ENCODE peak calls at places on chromosomes 2 and 18, in four cellular contexts. R is SK-N-SH, A is HepG2, I is K562. Z is an unnamed sample.

GRCh38 chr2:96207073-96207777 is 1.4 kb downstream of the STARD7 start:
- DNase-seq in R (peak; percentile 39), A (no peak), I (peak; percentile 28), Z (no peak)

GRCh38 chr18:78727057-78727739 is 252.4 kb upstream of the SALL3 start:
- DNase-seq in R (no peak), A (no peak), I (no peak), Z (no peak)

GRCh38 chr2:206989306-206989705 is 50.0 kb downstream of the CPO start:
- DNase-seq in R (peak; percentile 37), A (peak; percentile 49), I (peak; percentile 42), Z (peak; percentile 52)

GRCh38 chr2:241984271-241984655 is 114.7 kb downstream of the RTP5 start:
- DNase-seq in R (no peak), A (no peak), I (no peak), Z (no peak)

GRCh38 chr2:200383380-200384110 is 77.1 kb downstream of the SPATS2L start:
- DNase-seq in R (no peak), A (no peak), I (no peak), Z (no peak)

GRCh38 chr2:226985227-226985946 is 149.5 kb downstream of the RHBDD1 start:
- DNase-seq in R (peak; percentile 53), A (peak; percentile 72), I (peak; percentile 65), Z (peak; percentile 17)

GRCh38 chr2:227766361-227766883 is 20.7 kb downstream of the SCYGR8 start:
- DNase-seq in R (peak; percentile 86), A (peak; percentile 83), I (peak; percentile 64), Z (peak; percentile 84)

GRCh38 chr2:118668431-118669424 is 178.7 kb downstream of the EN1 start:
- DNase-seq in R (no peak), A (peak; percentile 13), I (no peak), Z (no peak)

GRCh38 chr2:17422066-17422465 is 96.2 kb downstream of the RAD51AP2 start:
- DNase-seq in R (no peak), A (no peak), I (no peak), Z (no peak)

GRCh38 chr2:233353769-233354499 is at the start of gene DGKD:
- DNase-seq in R (peak; percentile 99), A (peak; percentile 79), I (peak; percentile 86), Z (peak; percentile 65)

GRCh38 chr2:241884951-241885700 is 15.6 kb downstream of the RTP5 start:
- DNase-seq in R (no peak), A (no peak), I (no peak), Z (no peak)

GRCh38 chr2:169137924-169138323 is 68.6 kb downstream of the DHRS9 start:
- DNase-seq in R (no peak), A (no peak), I (no peak), Z (no peak)

GRCh38 chr2:18977409-18977808 is 381.0 kb downstream of the OSR1 start:
- DNase-seq in R (no peak), A (no peak), I (no peak), Z (no peak)

GRCh38 chr2:37882036-37882435 is 43.1 kb upstream of the RMDN2 start:
- DNase-seq in R (no peak), A (no peak), I (no peak), Z (no peak)

GRCh38 chr2:24702800-24703199 is 90.4 kb downstream of the PTRHD1 start:
- DNase-seq in R (no peak), A (no peak), I (no peak), Z (no peak)

GRCh38 chr2:33380001-33380609 is 96.3 kb upstream of the RASGRP3 start:
- DNase-seq in R (no peak), A (no peak), I (peak; percentile 41), Z (no peak)

GRCh38 chr2:202265467-202266277 is at the start of gene NOP58:
- DNase-seq in R (peak; percentile 86), A (peak; percentile 97), I (peak; percentile 94), Z (peak; percentile 89)
- TF ChIP-seq FOXJ3 in R (no peak), A (peak; percentile 48), I (no peak), Z (no peak)

GRCh38 chr2:27720004-27720551 is 51.4 kb upstream of the MRPL33 start:
- DNase-seq in R (no peak), A (peak; percentile 54), I (peak; percentile 55), Z (no peak)
- TF ChIP-seq FOXJ3 in R (no peak), A (no peak), I (no peak), Z (no peak)

GRCh38 chr2:149561309-149561926 is 26.2 kb downstream of the MMADHC start:
- DNase-seq in R (peak; percentile 23), A (peak; percentile 35), I (peak; percentile 56), Z (no peak)
- TF ChIP-seq FOXJ3 in R (no peak), A (no peak), I (no peak), Z (no peak)

GRCh38 chr18:33755918-33756590 is 178.0 kb downstream of the ASXL3 start:
- DNase-seq in R (no peak), A (no peak), I (no peak), Z (no peak)
- TF ChIP-seq FOXJ3 in R (no peak), A (no peak), I (no peak), Z (no peak)

GRCh38 chr2:1101982-1102381 is 151.3 kb downstream of the SNTG2 start:
- DNase-seq in R (no peak), A (no peak), I (no peak), Z (no peak)
- TF ChIP-seq FOXJ3 in R (no peak), A (no peak), I (no peak), Z (no peak)

DNA sequence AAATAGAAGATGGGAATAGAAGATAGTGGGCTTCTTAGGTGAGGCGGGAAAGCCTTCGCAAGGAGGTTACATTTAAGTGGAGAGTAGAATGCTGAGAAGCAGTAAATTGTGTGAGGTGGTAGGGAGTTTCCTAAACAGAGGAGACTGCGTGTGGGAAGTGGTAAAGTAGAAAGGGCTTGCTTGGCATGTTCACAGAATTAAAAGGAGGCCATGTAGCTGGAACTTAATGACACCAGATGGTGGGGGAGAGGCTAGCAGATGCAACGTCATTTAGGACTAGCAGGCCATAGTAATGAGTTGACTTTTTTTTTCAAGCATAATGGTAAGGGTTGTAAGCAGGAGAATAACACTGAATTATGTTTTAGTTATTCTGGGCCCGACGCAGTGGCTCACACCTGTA is 13.0 kb upstream of the RTN4 start:
- DNase-seq in R (no peak), A (no peak), I (no peak), Z (no peak)
- TF ChIP-seq FOXJ3 in R (no peak), A (no peak), I (no peak), Z (no peak)